ENCODE peak calls at places on chromosomes 6 and 20, in four cellular contexts. B, R, C and J are unnamed samples.

GRCh38 chr6:6366778-6367177 is 46.3 kb upstream of the F13A1 start:
- DNase-seq in B (no peak), R (no peak), C (no peak), J (no peak)

GRCh38 chr6:148907573-148907972 is 160.7 kb downstream of the UST start:
- DNase-seq in B (no peak), R (no peak), C (no peak), J (no peak)

GRCh38 chr20:3759884-3760283 is 7.7 kb downstream of the ADISSP start:
- DNase-seq in B (no peak), R (no peak), C (no peak), J (no peak)

GRCh38 chr20:44295995-44296394 is 15.0 kb downstream of the FITM2 start:
- DNase-seq in B (peak), R (no peak), C (no peak), J (no peak)

GRCh38 chr6:138588805-138589434 is 89.6 kb upstream of the NHSL1 start:
- DNase-seq in B (peak), R (peak), C (peak), J (peak)

GRCh38 chr6:74735304-74735703 is 470.5 kb downstream of the COL12A1 start:
- DNase-seq in B (no peak), R (no peak), C (no peak), J (no peak)

GRCh38 chr20:15603501-15603900 is 969.7 kb downstream of the KIF16B start:
- DNase-seq in B (no peak), R (no peak), C (no peak), J (no peak)

GRCh38 chr6:125269328-125269985 is 32.3 kb downstream of the HDDC2 start:
- DNase-seq in B (no peak), R (no peak), C (no peak), J (no peak)

GRCh38 chr6:122012576-122012975 is 386.9 kb upstream of the HSF2 start:
- DNase-seq in B (no peak), R (no peak), C (no peak), J (no peak)

GRCh38 chr6:7541175-7542064 is at the start of gene DSP:
- DNase-seq in B (peak), R (peak), C (no peak), J (peak)

GRCh38 chr20:8331740-8332412 is 199.8 kb downstream of the PLCB1 start:
- DNase-seq in B (no peak), R (no peak), C (no peak), J (peak)

GRCh38 chr20:62155428-62156253 is 12.1 kb downstream of the SS18L1 start:
- DNase-seq in B (no peak), R (no peak), C (no peak), J (peak)

GRCh38 chr6:166277021-166277420 is 31.2 kb downstream of the PRR18 start:
- DNase-seq in B (no peak), R (no peak), C (no peak), J (no peak)

GRCh38 chr6:5367510-5367909 is 106.2 kb downstream of the FARS2 start:
- DNase-seq in B (no peak), R (no peak), C (no peak), J (no peak)

GRCh38 chr20:59525500-59526241 is 78.7 kb upstream of the PHACTR3 start:
- DNase-seq in B (peak), R (peak), C (no peak), J (peak)

DNA sequence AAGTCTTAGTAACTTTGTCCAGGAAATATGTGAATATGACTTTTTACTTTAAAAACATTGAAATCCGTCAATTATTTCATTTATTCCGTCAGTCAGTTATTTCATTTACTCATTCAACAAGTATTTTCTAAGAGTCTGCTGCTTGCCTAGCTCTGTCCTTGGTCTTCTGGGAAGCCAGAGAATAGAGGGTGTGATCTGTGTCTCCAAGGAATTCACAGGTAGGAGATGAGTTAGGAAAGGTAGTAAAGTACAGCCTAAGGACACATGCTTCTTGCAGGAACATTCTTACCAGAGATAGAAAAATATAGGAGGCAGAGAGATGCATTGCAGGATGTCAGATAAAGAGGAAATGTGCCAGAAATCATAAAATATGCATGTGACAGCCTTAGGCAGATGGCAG is 3.4 kb downstream of the SH3BGRL2 start:
- DNase-seq in B (no peak), R (no peak), C (no peak), J (no peak)
- TF ChIP-seq CREM in B (no peak), R (no peak), C (no peak), J (no peak)

GRCh38 chr20:20371133-20371532 is 3.2 kb downstream of the INSM1 start:
- DNase-seq in B (no peak), R (no peak), C (no peak), J (no peak)

GRCh38 chr20:20368414-20369352 is 779 bp downstream of the INSM1 start:
- DNase-seq in B (peak), R (no peak), C (no peak), J (no peak)

GRCh38 chr20:20367681-20368413 is at the start of gene INSM1:
- DNase-seq in B (peak), R (no peak), C (no peak), J (no peak)

GRCh38 chr20:20370087-20370575 is 2.2 kb downstream of the INSM1 start:
- DNase-seq in B (no peak), R (no peak), C (no peak), J (no peak)

DNA sequence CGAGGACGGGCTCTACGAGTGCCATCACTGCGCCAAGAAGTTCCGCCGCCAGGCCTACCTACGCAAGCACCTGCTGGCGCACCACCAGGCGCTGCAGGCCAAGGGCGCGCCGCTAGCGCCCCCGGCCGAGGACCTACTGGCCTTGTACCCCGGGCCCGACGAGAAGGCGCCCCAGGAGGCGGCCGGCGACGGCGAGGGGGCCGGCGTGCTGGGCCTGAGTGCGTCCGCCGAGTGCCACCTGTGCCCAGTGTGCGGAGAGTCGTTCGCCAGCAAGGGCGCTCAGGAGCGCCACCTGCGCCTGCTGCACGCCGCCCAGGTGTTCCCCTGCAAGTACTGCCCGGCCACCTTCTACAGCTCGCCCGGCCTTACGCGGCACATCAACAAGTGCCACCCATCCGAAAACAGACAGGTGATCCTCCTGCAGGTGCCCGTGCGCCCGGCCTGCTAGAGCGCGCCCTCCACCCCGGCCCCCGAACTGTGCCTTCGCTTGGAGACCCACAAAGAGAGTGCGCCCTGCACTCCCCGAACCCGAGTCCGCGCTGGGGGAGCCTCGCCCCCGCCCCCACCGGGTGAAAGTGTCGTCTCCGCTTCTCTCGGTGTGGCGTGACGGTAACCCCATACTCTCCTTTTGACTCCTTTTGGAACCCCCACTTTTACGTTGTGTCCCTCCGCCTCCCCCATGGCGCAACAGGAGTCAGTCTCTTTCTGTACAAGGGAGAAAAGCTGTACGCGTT is 1.6 kb downstream of the INSM1 start:
- DNase-seq in B (peak), R (no peak), C (no peak), J (no peak)
- TF ChIP-seq CREM in B (no peak), R (no peak), C (no peak), J (no peak)

GRCh38 chr6:24307881-24308280 is 50.0 kb downstream of the DCDC2 start:
- DNase-seq in B (no peak), R (no peak), C (no peak), J (no peak)
- TF ChIP-seq CREM in B (no peak), R (no peak), C (no peak), J (no peak)

GRCh38 chr6:97396880-97397279 is 113.9 kb upstream of the MMS22L start:
- DNase-seq in B (no peak), R (no peak), C (no peak), J (no peak)

GRCh38 chr6:97399208-97399607 is 116.2 kb upstream of the MMS22L start:
- DNase-seq in B (no peak), R (no peak), C (no peak), J (no peak)

GRCh38 chr6:97392735-97393134 is 109.7 kb upstream of the MMS22L start:
- DNase-seq in B (no peak), R (no peak), C (no peak), J (no peak)

DNA sequence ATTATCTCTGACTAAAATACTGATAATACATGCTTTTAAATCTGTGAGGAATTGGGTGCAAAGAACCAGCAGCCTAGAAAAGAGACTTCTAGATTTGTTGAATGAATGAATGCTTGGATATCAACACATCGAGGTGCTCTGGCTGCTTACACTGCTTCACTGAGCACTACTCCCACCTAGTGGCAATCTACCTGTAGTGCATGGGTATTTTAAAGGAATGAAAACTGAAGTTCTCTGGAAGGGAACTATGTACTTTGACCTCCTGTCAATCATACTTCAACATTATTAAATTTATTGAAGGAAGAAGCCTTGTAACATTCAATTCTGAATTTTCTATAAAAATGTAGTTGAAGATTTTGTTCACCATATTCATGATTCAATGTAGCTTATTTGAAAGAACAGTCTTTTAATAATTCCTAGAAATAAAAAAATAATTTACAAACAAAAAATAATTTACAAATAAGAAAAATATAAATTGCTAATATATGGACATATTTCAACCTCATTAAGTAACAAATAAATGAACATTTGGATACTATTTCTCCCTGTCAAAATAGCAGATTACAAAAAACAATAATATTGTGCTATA is 111.2 kb upstream of the MMS22L start:
- DNase-seq in B (peak), R (peak), C (peak), J (peak)
- TF ChIP-seq CREM in B (no peak), R (no peak), C (no peak), J (no peak)

DNA sequence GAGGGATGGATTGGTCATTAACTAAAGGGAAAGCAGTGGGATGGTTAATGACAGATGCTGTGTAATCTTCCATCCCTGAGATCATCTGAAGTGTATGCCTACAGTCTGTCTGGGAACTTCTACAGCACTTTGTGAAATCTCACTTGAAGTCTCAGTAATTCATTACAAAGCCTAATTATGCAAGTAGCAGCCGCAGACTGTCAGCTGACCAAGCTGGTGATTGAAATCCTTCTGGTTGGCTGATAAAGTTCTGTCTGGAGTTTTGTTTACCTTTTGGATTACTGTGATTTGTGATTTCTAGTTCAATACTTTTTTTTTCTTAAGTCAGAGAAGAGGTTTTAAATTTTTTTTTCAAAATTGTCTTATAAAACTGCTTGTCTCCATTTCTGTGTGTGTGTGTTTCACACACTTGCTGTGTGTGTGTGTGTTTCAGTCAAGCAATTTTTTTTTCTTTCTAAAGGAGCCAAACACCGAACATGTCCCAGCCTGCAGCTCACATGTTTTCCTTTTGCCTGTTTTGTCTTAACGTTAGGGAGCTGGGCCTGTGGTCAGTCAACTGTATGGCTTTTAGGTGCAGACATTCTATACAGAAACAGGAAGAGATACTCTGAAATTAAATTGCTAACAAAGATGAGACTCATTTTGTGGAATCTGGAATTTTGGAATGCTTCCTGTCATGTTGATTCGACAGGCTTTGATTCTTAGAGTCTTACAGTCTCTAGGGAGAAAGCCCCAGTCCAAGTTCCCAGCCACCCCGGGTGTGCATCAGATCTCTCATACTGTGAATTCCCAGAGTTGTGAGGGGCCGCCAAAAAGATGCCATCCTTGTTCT is 28.5 kb upstream of the ADGRF4 start:
- DNase-seq in B (peak), R (no peak), C (no peak), J (no peak)
- TF ChIP-seq CREM in B (no peak), R (no peak), C (no peak), J (no peak)

GRCh38 chr20:53914861-53915458 is 155.4 kb downstream of the BCAS1 start:
- DNase-seq in B (no peak), R (no peak), C (no peak), J (no peak)

GRCh38 chr20:53914091-53914860 is 156.1 kb downstream of the BCAS1 start:
- DNase-seq in B (no peak), R (no peak), C (no peak), J (no peak)

GRCh38 chr20:53917145-53918009 is 153.0 kb downstream of the BCAS1 start:
- DNase-seq in B (no peak), R (peak), C (peak), J (no peak)

GRCh38 chr20:53916173-53916512 is 154.3 kb downstream of the BCAS1 start:
- DNase-seq in B (no peak), R (no peak), C (no peak), J (no peak)

GRCh38 chr20:53915459-53916172 is 154.8 kb downstream of the BCAS1 start:
- DNase-seq in B (peak), R (peak), C (peak), J (peak)
- TF ChIP-seq CREM in B (no peak), R (no peak), C (peak), J (no peak)

GRCh38 chr6:167324111-167324510 is 775 bp upstream of the TTLL2 start:
- DNase-seq in B (no peak), R (no peak), C (no peak), J (no peak)
- TF ChIP-seq CREM in B (no peak), R (no peak), C (no peak), J (no peak)

GRCh38 chr6:36443951-36444428 is 1.2 kb downstream of the KCTD20 start:
- DNase-seq in B (peak), R (peak), C (no peak), J (peak)

GRCh38 chr6:36443498-36443844 is 671 bp downstream of the KCTD20 start:
- DNase-seq in B (no peak), R (no peak), C (no peak), J (no peak)

GRCh38 chr6:36442671-36443497 is at the start of the genes KCTD20 and PXT1:
- DNase-seq in B (peak), R (peak), C (peak), J (peak)

GRCh38 chr6:36444470-36444869 is 1.7 kb downstream of the KCTD20 start:
- DNase-seq in B (no peak), R (no peak), C (no peak), J (no peak)

DNA sequence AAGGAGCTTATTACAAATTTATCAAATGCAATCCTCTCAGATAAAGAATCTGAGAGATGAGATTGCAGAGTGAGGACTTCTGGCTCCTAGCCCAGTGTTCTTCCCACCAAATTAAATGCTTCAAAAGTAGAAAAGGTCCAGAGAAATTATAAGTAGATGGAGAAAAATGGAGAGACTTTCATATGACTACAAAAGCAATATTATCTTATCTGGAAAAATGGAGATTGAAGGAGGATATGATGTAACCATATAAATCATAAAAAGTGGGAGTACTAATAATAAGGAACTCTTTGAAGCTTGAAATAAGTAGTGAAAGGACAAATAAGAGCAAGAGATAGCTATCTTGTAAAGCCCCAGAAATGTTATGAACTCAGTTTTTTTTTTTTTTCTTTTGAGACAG is 2.9 kb downstream of the KCTD20 start:
- DNase-seq in B (no peak), R (no peak), C (no peak), J (no peak)
- TF ChIP-seq CREM in B (no peak), R (no peak), C (no peak), J (no peak)